ENCODE peak calls at places on chromosome 12, in ten cellular contexts. One of them, this sample, is unnamed.

GRCh38 chr12:68403296-68403695 is 71.1 kb upstream of the MDM1 start:
- DNase-seq in DMS 273 treated with DMSO at 0.1 percent for 48 hours: no peak
- DNase-seq in AML-193: no peak
- DNase-seq in PC-9: no peak
- DNase-seq in ureter: no peak
- DNase-seq in HT1080: peak
- DNase-seq in tibial artery: no peak
- DNase-seq in right cardiac atrium: no peak
- DNase-seq in GM13976: no peak
- DNase-seq in stimulated activated naive CD4-positive, alpha-beta T cell: no peak
- DNase-seq in this sample: no peak

GRCh38 chr12:106791531-106791930 is 17.0 kb downstream of the RIC8B start:
- DNase-seq in stimulated activated naive CD4-positive, alpha-beta T cell: no peak
- DNase-seq in tibial artery: no peak
- DNase-seq in GM13976: no peak
- DNase-seq in ureter: no peak
- DNase-seq in HT1080: no peak
- DNase-seq in DMS 273 treated with DMSO at 0.1 percent for 48 hours: no peak
- DNase-seq in right cardiac atrium: no peak
- DNase-seq in PC-9: no peak
- DNase-seq in AML-193: no peak
- DNase-seq in this sample: no peak

GRCh38 chr12:32947203-32947795 is 50.7 kb upstream of the PKP2 start:
- DNase-seq in AML-193: peak
- DNase-seq in tibial artery: no peak
- DNase-seq in DMS 273 treated with DMSO at 0.1 percent for 48 hours: no peak
- DNase-seq in GM13976: no peak
- DNase-seq in ureter: no peak
- DNase-seq in stimulated activated naive CD4-positive, alpha-beta T cell: no peak
- DNase-seq in right cardiac atrium: no peak
- DNase-seq in PC-9: peak
- DNase-seq in HT1080: peak
- DNase-seq in this sample: no peak

GRCh38 chr12:54160807-54161480 is 27.8 kb downstream of the SMUG1 start:
- DNase-seq in HT1080: no peak
- DNase-seq in right cardiac atrium: no peak
- DNase-seq in DMS 273 treated with DMSO at 0.1 percent for 48 hours: no peak
- DNase-seq in PC-9: no peak
- DNase-seq in ureter: no peak
- DNase-seq in tibial artery: no peak
- DNase-seq in stimulated activated naive CD4-positive, alpha-beta T cell: no peak
- DNase-seq in AML-193: no peak
- DNase-seq in GM13976: no peak
- DNase-seq in this sample: no peak

GRCh38 chr12:50642035-50642451 is 121.9 kb upstream of the ATF1 start:
- DNase-seq in PC-9: peak
- DNase-seq in stimulated activated naive CD4-positive, alpha-beta T cell: no peak
- DNase-seq in right cardiac atrium: no peak
- DNase-seq in HT1080: peak
- DNase-seq in tibial artery: no peak
- DNase-seq in GM13976: no peak
- DNase-seq in DMS 273 treated with DMSO at 0.1 percent for 48 hours: no peak
- DNase-seq in ureter: no peak
- DNase-seq in AML-193: no peak
- DNase-seq in this sample: no peak

GRCh38 chr12:119326341-119326740 is 8.2 kb upstream of the CCDC60 start:
- DNase-seq in tibial artery: no peak
- DNase-seq in AML-193: no peak
- DNase-seq in PC-9: no peak
- DNase-seq in GM13976: no peak
- DNase-seq in HT1080: no peak
- DNase-seq in right cardiac atrium: no peak
- DNase-seq in stimulated activated naive CD4-positive, alpha-beta T cell: no peak
- DNase-seq in ureter: no peak
- DNase-seq in DMS 273 treated with DMSO at 0.1 percent for 48 hours: no peak
- DNase-seq in this sample: no peak

GRCh38 chr12:24895612-24896011 is 53.3 kb downstream of the BCAT1 start:
- DNase-seq in right cardiac atrium: no peak
- DNase-seq in HT1080: no peak
- DNase-seq in PC-9: no peak
- DNase-seq in GM13976: no peak
- DNase-seq in ureter: no peak
- DNase-seq in AML-193: no peak
- DNase-seq in tibial artery: no peak
- DNase-seq in DMS 273 treated with DMSO at 0.1 percent for 48 hours: no peak
- DNase-seq in stimulated activated naive CD4-positive, alpha-beta T cell: no peak
- DNase-seq in this sample: no peak

GRCh38 chr12:125121095-125121494 is 55.9 kb downstream of the AACS start:
- DNase-seq in GM13976: no peak
- DNase-seq in AML-193: no peak
- DNase-seq in DMS 273 treated with DMSO at 0.1 percent for 48 hours: no peak
- DNase-seq in tibial artery: no peak
- DNase-seq in HT1080: no peak
- DNase-seq in ureter: no peak
- DNase-seq in PC-9: no peak
- DNase-seq in right cardiac atrium: no peak
- DNase-seq in stimulated activated naive CD4-positive, alpha-beta T cell: no peak
- DNase-seq in this sample: no peak

GRCh38 chr12:52662093-52663006 is 10.3 kb upstream of the KRT2 start:
- DNase-seq in right cardiac atrium: no peak
- DNase-seq in PC-9: no peak
- DNase-seq in DMS 273 treated with DMSO at 0.1 percent for 48 hours: no peak
- DNase-seq in stimulated activated naive CD4-positive, alpha-beta T cell: no peak
- DNase-seq in tibial artery: no peak
- DNase-seq in ureter: no peak
- DNase-seq in HT1080: no peak
- DNase-seq in GM13976: no peak
- DNase-seq in AML-193: no peak
- DNase-seq in this sample: no peak

GRCh38 chr12:12010277-12011031 is 60.3 kb upstream of the BCL2L14 start:
- DNase-seq in DMS 273 treated with DMSO at 0.1 percent for 48 hours: no peak
- DNase-seq in stimulated activated naive CD4-positive, alpha-beta T cell: no peak
- DNase-seq in GM13976: peak
- DNase-seq in PC-9: no peak
- DNase-seq in right cardiac atrium: peak
- DNase-seq in AML-193: peak
- DNase-seq in tibial artery: peak
- DNase-seq in ureter: peak
- DNase-seq in HT1080: peak
- DNase-seq in this sample: no peak

GRCh38 chr12:38892090-38892786 is 13.2 kb downstream of the CPNE8 start:
- DNase-seq in DMS 273 treated with DMSO at 0.1 percent for 48 hours: no peak
- DNase-seq in HT1080: peak
- DNase-seq in GM13976: no peak
- DNase-seq in AML-193: no peak
- DNase-seq in right cardiac atrium: no peak
- DNase-seq in PC-9: no peak
- DNase-seq in tibial artery: no peak
- DNase-seq in stimulated activated naive CD4-positive, alpha-beta T cell: no peak
- DNase-seq in ureter: no peak
- DNase-seq in this sample: no peak

GRCh38 chr12:32502693-32503510 is 103.5 kb downstream of the FGD4 start:
- DNase-seq in right cardiac atrium: no peak
- DNase-seq in HT1080: no peak
- DNase-seq in tibial artery: peak
- DNase-seq in AML-193: peak
- DNase-seq in DMS 273 treated with DMSO at 0.1 percent for 48 hours: no peak
- DNase-seq in GM13976: no peak
- DNase-seq in PC-9: no peak
- DNase-seq in ureter: no peak
- DNase-seq in stimulated activated naive CD4-positive, alpha-beta T cell: no peak
- DNase-seq in this sample: no peak

GRCh38 chr12:73629893-73630872 is 907.5 kb upstream of the ATXN7L3B start:
- DNase-seq in AML-193: no peak
- DNase-seq in GM13976: no peak
- DNase-seq in PC-9: no peak
- DNase-seq in ureter: no peak
- DNase-seq in HT1080: no peak
- DNase-seq in right cardiac atrium: no peak
- DNase-seq in stimulated activated naive CD4-positive, alpha-beta T cell: no peak
- DNase-seq in DMS 273 treated with DMSO at 0.1 percent for 48 hours: no peak
- DNase-seq in tibial artery: no peak
- DNase-seq in this sample: no peak

GRCh38 chr12:111503116-111503515 is 96.0 kb downstream of the ATXN2 start:
- DNase-seq in DMS 273 treated with DMSO at 0.1 percent for 48 hours: peak
- DNase-seq in ureter: no peak
- DNase-seq in tibial artery: no peak
- DNase-seq in PC-9: no peak
- DNase-seq in AML-193: no peak
- DNase-seq in right cardiac atrium: no peak
- DNase-seq in stimulated activated naive CD4-positive, alpha-beta T cell: no peak
- DNase-seq in GM13976: no peak
- DNase-seq in HT1080: no peak
- DNase-seq in this sample: no peak

GRCh38 chr12:51005671-51006070 is 20.5 kb downstream of the SLC11A2 start:
- DNase-seq in AML-193: no peak
- DNase-seq in tibial artery: no peak
- DNase-seq in PC-9: peak
- DNase-seq in ureter: no peak
- DNase-seq in HT1080: no peak
- DNase-seq in GM13976: no peak
- DNase-seq in stimulated activated naive CD4-positive, alpha-beta T cell: no peak
- DNase-seq in right cardiac atrium: no peak
- DNase-seq in DMS 273 treated with DMSO at 0.1 percent for 48 hours: no peak
- DNase-seq in this sample: no peak

GRCh38 chr12:57276935-57277563 is 26.1 kb upstream of the STAC3 start:
- DNase-seq in tibial artery: no peak
- DNase-seq in DMS 273 treated with DMSO at 0.1 percent for 48 hours: no peak
- DNase-seq in PC-9: no peak
- DNase-seq in right cardiac atrium: no peak
- DNase-seq in HT1080: peak
- DNase-seq in stimulated activated naive CD4-positive, alpha-beta T cell: no peak
- DNase-seq in AML-193: peak
- DNase-seq in GM13976: peak
- DNase-seq in ureter: no peak
- DNase-seq in this sample: no peak

GRCh38 chr12:45658066-45658465 is 71.4 kb upstream of the ARID2 start:
- DNase-seq in right cardiac atrium: no peak
- DNase-seq in stimulated activated naive CD4-positive, alpha-beta T cell: no peak
- DNase-seq in PC-9: no peak
- DNase-seq in ureter: no peak
- DNase-seq in AML-193: peak
- DNase-seq in GM13976: no peak
- DNase-seq in tibial artery: no peak
- DNase-seq in DMS 273 treated with DMSO at 0.1 percent for 48 hours: no peak
- DNase-seq in HT1080: no peak
- DNase-seq in this sample: no peak

GRCh38 chr12:6207254-6207942 is 7.2 kb downstream of the CD9 start:
- DNase-seq in ureter: no peak
- DNase-seq in DMS 273 treated with DMSO at 0.1 percent for 48 hours: no peak
- DNase-seq in HT1080: no peak
- DNase-seq in right cardiac atrium: no peak
- DNase-seq in GM13976: no peak
- DNase-seq in PC-9: peak
- DNase-seq in AML-193: no peak
- DNase-seq in tibial artery: no peak
- DNase-seq in stimulated activated naive CD4-positive, alpha-beta T cell: no peak
- DNase-seq in this sample: no peak

GRCh38 chr12:452667-453210 is 7.0 kb upstream of the B4GALNT3 start:
- DNase-seq in GM13976: peak
- DNase-seq in PC-9: no peak
- DNase-seq in right cardiac atrium: peak
- DNase-seq in AML-193: peak
- DNase-seq in tibial artery: no peak
- DNase-seq in DMS 273 treated with DMSO at 0.1 percent for 48 hours: no peak
- DNase-seq in stimulated activated naive CD4-positive, alpha-beta T cell: peak
- DNase-seq in ureter: no peak
- DNase-seq in HT1080: no peak
- DNase-seq in this sample: no peak

GRCh38 chr12:39592295-39592694 is 27.3 kb downstream of the ABCD2 start:
- DNase-seq in tibial artery: no peak
- DNase-seq in DMS 273 treated with DMSO at 0.1 percent for 48 hours: no peak
- DNase-seq in right cardiac atrium: no peak
- DNase-seq in GM13976: no peak
- DNase-seq in stimulated activated naive CD4-positive, alpha-beta T cell: no peak
- DNase-seq in HT1080: no peak
- DNase-seq in ureter: no peak
- DNase-seq in AML-193: no peak
- DNase-seq in PC-9: no peak
- DNase-seq in this sample: no peak

GRCh38 chr12:55683676-55684075 is 24.0 kb downstream of the ITGA7 start:
- DNase-seq in DMS 273 treated with DMSO at 0.1 percent for 48 hours: no peak
- DNase-seq in GM13976: no peak
- DNase-seq in ureter: no peak
- DNase-seq in HT1080: no peak
- DNase-seq in AML-193: no peak
- DNase-seq in tibial artery: no peak
- DNase-seq in PC-9: no peak
- DNase-seq in stimulated activated naive CD4-positive, alpha-beta T cell: no peak
- DNase-seq in right cardiac atrium: no peak
- DNase-seq in this sample: no peak

GRCh38 chr12:23542187-23542586 is 407.3 kb downstream of the SOX5 start:
- DNase-seq in GM13976: no peak
- DNase-seq in PC-9: no peak
- DNase-seq in stimulated activated naive CD4-positive, alpha-beta T cell: no peak
- DNase-seq in tibial artery: no peak
- DNase-seq in AML-193: no peak
- DNase-seq in ureter: no peak
- DNase-seq in right cardiac atrium: no peak
- DNase-seq in HT1080: no peak
- DNase-seq in DMS 273 treated with DMSO at 0.1 percent for 48 hours: no peak
- DNase-seq in this sample: no peak

GRCh38 chr12:58388261-58388660 is 446.9 kb downstream of the ATP23 start:
- DNase-seq in HT1080: no peak
- DNase-seq in PC-9: no peak
- DNase-seq in GM13976: no peak
- DNase-seq in tibial artery: no peak
- DNase-seq in ureter: no peak
- DNase-seq in AML-193: no peak
- DNase-seq in DMS 273 treated with DMSO at 0.1 percent for 48 hours: no peak
- DNase-seq in stimulated activated naive CD4-positive, alpha-beta T cell: no peak
- DNase-seq in right cardiac atrium: no peak
- DNase-seq in this sample: no peak

GRCh38 chr12:80625901-80626300 is 81.5 kb upstream of the MYF6 start:
- DNase-seq in tibial artery: no peak
- DNase-seq in AML-193: no peak
- DNase-seq in GM13976: no peak
- DNase-seq in stimulated activated naive CD4-positive, alpha-beta T cell: no peak
- DNase-seq in DMS 273 treated with DMSO at 0.1 percent for 48 hours: no peak
- DNase-seq in HT1080: no peak
- DNase-seq in right cardiac atrium: no peak
- DNase-seq in ureter: no peak
- DNase-seq in PC-9: no peak
- DNase-seq in this sample: no peak

GRCh38 chr12:132156145-132156709 is 12.0 kb downstream of the NOC4L start:
- DNase-seq in DMS 273 treated with DMSO at 0.1 percent for 48 hours: no peak
- DNase-seq in stimulated activated naive CD4-positive, alpha-beta T cell: no peak
- DNase-seq in right cardiac atrium: no peak
- DNase-seq in GM13976: no peak
- DNase-seq in AML-193: no peak
- DNase-seq in PC-9: no peak
- DNase-seq in ureter: no peak
- DNase-seq in HT1080: no peak
- DNase-seq in tibial artery: no peak
- DNase-seq in this sample: no peak

GRCh38 chr12:28759334-28759733 is 389.7 kb upstream of the FAR2 start:
- DNase-seq in ureter: no peak
- DNase-seq in stimulated activated naive CD4-positive, alpha-beta T cell: no peak
- DNase-seq in PC-9: peak
- DNase-seq in DMS 273 treated with DMSO at 0.1 percent for 48 hours: no peak
- DNase-seq in GM13976: no peak
- DNase-seq in AML-193: no peak
- DNase-seq in tibial artery: no peak
- DNase-seq in HT1080: peak
- DNase-seq in right cardiac atrium: no peak
- DNase-seq in this sample: no peak

GRCh38 chr12:117148642-117149041 is 41.6 kb downstream of the FBXO21 start:
- DNase-seq in right cardiac atrium: no peak
- DNase-seq in stimulated activated naive CD4-positive, alpha-beta T cell: no peak
- DNase-seq in ureter: no peak
- DNase-seq in HT1080: no peak
- DNase-seq in GM13976: no peak
- DNase-seq in tibial artery: no peak
- DNase-seq in DMS 273 treated with DMSO at 0.1 percent for 48 hours: no peak
- DNase-seq in PC-9: no peak
- DNase-seq in AML-193: no peak
- DNase-seq in this sample: no peak

GRCh38 chr12:6891637-6892036 is 13.0 kb upstream of the LRRC23 start:
- DNase-seq in PC-9: no peak
- DNase-seq in AML-193: no peak
- DNase-seq in stimulated activated naive CD4-positive, alpha-beta T cell: no peak
- DNase-seq in GM13976: peak
- DNase-seq in right cardiac atrium: no peak
- DNase-seq in ureter: no peak
- DNase-seq in tibial artery: no peak
- DNase-seq in DMS 273 treated with DMSO at 0.1 percent for 48 hours: no peak
- DNase-seq in HT1080: no peak
- DNase-seq in this sample: no peak